ENCODE peak calls at places on chromosome 11, in nine cellular contexts. One of them, this sample, is unnamed.

GRCh38 chr11:102139081-102139498 is 28.8 kb downstream of the YAP1 start:
- DNase-seq in dorsolateral prefrontal cortex: no peak
- DNase-seq in upper lobe of right lung: no peak
- DNase-seq in tibial nerve: no peak
- DNase-seq in astrocyte of the spinal cord: peak
- DNase-seq in fibroblast of villous mesenchyme: peak
- DNase-seq in left ventricle myocardium inferior: no peak
- DNase-seq in fibroblast of mammary gland: peak
- DNase-seq in right atrium auricular region: no peak
- DNase-seq in this sample: peak

GRCh38 chr11:2781413-2782274 is 81.8 kb upstream of the KCNQ1OT1 start:
- DNase-seq in dorsolateral prefrontal cortex: peak
- DNase-seq in upper lobe of right lung: peak
- DNase-seq in tibial nerve: no peak
- DNase-seq in astrocyte of the spinal cord: peak
- DNase-seq in fibroblast of villous mesenchyme: peak
- DNase-seq in left ventricle myocardium inferior: peak
- DNase-seq in fibroblast of mammary gland: no peak
- DNase-seq in right atrium auricular region: peak
- DNase-seq in this sample: no peak

GRCh38 chr11:78034623-78035022 is 11.5 kb upstream of the KCTD14 start:
- DNase-seq in dorsolateral prefrontal cortex: no peak
- DNase-seq in upper lobe of right lung: no peak
- DNase-seq in tibial nerve: no peak
- DNase-seq in astrocyte of the spinal cord: no peak
- DNase-seq in fibroblast of villous mesenchyme: no peak
- DNase-seq in left ventricle myocardium inferior: no peak
- DNase-seq in fibroblast of mammary gland: no peak
- DNase-seq in right atrium auricular region: no peak
- DNase-seq in this sample: no peak

GRCh38 chr11:88552377-88553029 is 215.0 kb upstream of the CTSC start:
- DNase-seq in dorsolateral prefrontal cortex: no peak
- DNase-seq in upper lobe of right lung: peak
- DNase-seq in tibial nerve: no peak
- DNase-seq in astrocyte of the spinal cord: no peak
- DNase-seq in fibroblast of villous mesenchyme: peak
- DNase-seq in left ventricle myocardium inferior: no peak
- DNase-seq in fibroblast of mammary gland: peak
- DNase-seq in right atrium auricular region: no peak
- DNase-seq in this sample: peak

GRCh38 chr11:133081730-133082452 is 450.4 kb downstream of the OPCML start:
- DNase-seq in dorsolateral prefrontal cortex: no peak
- DNase-seq in upper lobe of right lung: no peak
- DNase-seq in tibial nerve: no peak
- DNase-seq in astrocyte of the spinal cord: no peak
- DNase-seq in fibroblast of villous mesenchyme: no peak
- DNase-seq in left ventricle myocardium inferior: no peak
- DNase-seq in fibroblast of mammary gland: no peak
- DNase-seq in right atrium auricular region: no peak
- DNase-seq in this sample: no peak

GRCh38 chr11:40125054-40125453 is 1334.4 kb downstream of the LRRC4C start:
- DNase-seq in dorsolateral prefrontal cortex: no peak
- DNase-seq in upper lobe of right lung: no peak
- DNase-seq in tibial nerve: no peak
- DNase-seq in astrocyte of the spinal cord: no peak
- DNase-seq in fibroblast of villous mesenchyme: no peak
- DNase-seq in left ventricle myocardium inferior: no peak
- DNase-seq in fibroblast of mammary gland: no peak
- DNase-seq in right atrium auricular region: no peak
- DNase-seq in this sample: no peak

GRCh38 chr11:93221539-93221938 is 23.7 kb upstream of the SLC36A4 start:
- DNase-seq in dorsolateral prefrontal cortex: no peak
- DNase-seq in upper lobe of right lung: no peak
- DNase-seq in tibial nerve: no peak
- DNase-seq in astrocyte of the spinal cord: no peak
- DNase-seq in fibroblast of villous mesenchyme: no peak
- DNase-seq in left ventricle myocardium inferior: no peak
- DNase-seq in fibroblast of mammary gland: no peak
- DNase-seq in right atrium auricular region: no peak
- DNase-seq in this sample: no peak

GRCh38 chr11:133692371-133692770 is 152.9 kb downstream of the SPATA19 start:
- DNase-seq in dorsolateral prefrontal cortex: peak
- DNase-seq in upper lobe of right lung: no peak
- DNase-seq in tibial nerve: no peak
- DNase-seq in astrocyte of the spinal cord: no peak
- DNase-seq in fibroblast of villous mesenchyme: no peak
- DNase-seq in left ventricle myocardium inferior: no peak
- DNase-seq in fibroblast of mammary gland: no peak
- DNase-seq in right atrium auricular region: no peak
- DNase-seq in this sample: no peak

GRCh38 chr11:17351171-17351509 is 460 bp upstream of the NCR3LG1 start:
- DNase-seq in dorsolateral prefrontal cortex: no peak
- DNase-seq in upper lobe of right lung: no peak
- DNase-seq in tibial nerve: no peak
- DNase-seq in astrocyte of the spinal cord: no peak
- DNase-seq in fibroblast of villous mesenchyme: no peak
- DNase-seq in left ventricle myocardium inferior: no peak
- DNase-seq in fibroblast of mammary gland: no peak
- DNase-seq in right atrium auricular region: no peak
- DNase-seq in this sample: no peak

GRCh38 chr11:62614275-62614674 is 1.2 kb downstream of the ROM1 start:
- DNase-seq in dorsolateral prefrontal cortex: no peak
- DNase-seq in upper lobe of right lung: no peak
- DNase-seq in tibial nerve: no peak
- DNase-seq in astrocyte of the spinal cord: no peak
- DNase-seq in fibroblast of villous mesenchyme: no peak
- DNase-seq in left ventricle myocardium inferior: no peak
- DNase-seq in fibroblast of mammary gland: no peak
- DNase-seq in right atrium auricular region: no peak
- DNase-seq in this sample: no peak

GRCh38 chr11:35039076-35039475 is 99.9 kb upstream of the CD44 start:
- DNase-seq in dorsolateral prefrontal cortex: no peak
- DNase-seq in upper lobe of right lung: no peak
- DNase-seq in tibial nerve: no peak
- DNase-seq in astrocyte of the spinal cord: no peak
- DNase-seq in fibroblast of villous mesenchyme: peak
- DNase-seq in left ventricle myocardium inferior: no peak
- DNase-seq in fibroblast of mammary gland: peak
- DNase-seq in right atrium auricular region: no peak
- DNase-seq in this sample: no peak

GRCh38 chr11:10441021-10441523 is 14.0 kb upstream of the AMPD3 start:
- DNase-seq in dorsolateral prefrontal cortex: no peak
- DNase-seq in upper lobe of right lung: no peak
- DNase-seq in tibial nerve: no peak
- DNase-seq in astrocyte of the spinal cord: peak
- DNase-seq in fibroblast of villous mesenchyme: no peak
- DNase-seq in left ventricle myocardium inferior: no peak
- DNase-seq in fibroblast of mammary gland: no peak
- DNase-seq in right atrium auricular region: no peak
- DNase-seq in this sample: no peak

GRCh38 chr11:3202305-3202704 is 16.3 kb downstream of the MRGPRG start:
- DNase-seq in dorsolateral prefrontal cortex: no peak
- DNase-seq in upper lobe of right lung: no peak
- DNase-seq in tibial nerve: no peak
- DNase-seq in astrocyte of the spinal cord: no peak
- DNase-seq in fibroblast of villous mesenchyme: no peak
- DNase-seq in left ventricle myocardium inferior: peak
- DNase-seq in fibroblast of mammary gland: no peak
- DNase-seq in right atrium auricular region: no peak
- DNase-seq in this sample: no peak

GRCh38 chr11:115806056-115806455 is 301.8 kb upstream of the CADM1 start:
- DNase-seq in dorsolateral prefrontal cortex: no peak
- DNase-seq in upper lobe of right lung: no peak
- DNase-seq in tibial nerve: no peak
- DNase-seq in astrocyte of the spinal cord: no peak
- DNase-seq in fibroblast of villous mesenchyme: no peak
- DNase-seq in left ventricle myocardium inferior: no peak
- DNase-seq in fibroblast of mammary gland: no peak
- DNase-seq in right atrium auricular region: no peak
- DNase-seq in this sample: no peak

GRCh38 chr11:76577199-76577920 is 93.2 kb downstream of the LRRC32 start:
- DNase-seq in dorsolateral prefrontal cortex: no peak
- DNase-seq in upper lobe of right lung: peak
- DNase-seq in tibial nerve: no peak
- DNase-seq in astrocyte of the spinal cord: peak
- DNase-seq in fibroblast of villous mesenchyme: peak
- DNase-seq in left ventricle myocardium inferior: peak
- DNase-seq in fibroblast of mammary gland: no peak
- DNase-seq in right atrium auricular region: no peak
- DNase-seq in this sample: peak

GRCh38 chr11:83571301-83571700 is 285.1 kb upstream of the CCDC90B start:
- DNase-seq in dorsolateral prefrontal cortex: no peak
- DNase-seq in upper lobe of right lung: no peak
- DNase-seq in tibial nerve: no peak
- DNase-seq in astrocyte of the spinal cord: no peak
- DNase-seq in fibroblast of villous mesenchyme: peak
- DNase-seq in left ventricle myocardium inferior: no peak
- DNase-seq in fibroblast of mammary gland: peak
- DNase-seq in right atrium auricular region: no peak
- DNase-seq in this sample: peak

GRCh38 chr11:106446961-106447360 is 369.5 kb downstream of the AASDHPPT start:
- DNase-seq in dorsolateral prefrontal cortex: peak
- DNase-seq in upper lobe of right lung: no peak
- DNase-seq in tibial nerve: no peak
- DNase-seq in astrocyte of the spinal cord: no peak
- DNase-seq in fibroblast of villous mesenchyme: peak
- DNase-seq in left ventricle myocardium inferior: no peak
- DNase-seq in fibroblast of mammary gland: no peak
- DNase-seq in right atrium auricular region: no peak
- DNase-seq in this sample: no peak

GRCh38 chr11:123429851-123430735 is at the start of gene GRAMD1B:
- DNase-seq in dorsolateral prefrontal cortex: no peak
- DNase-seq in upper lobe of right lung: peak
- DNase-seq in tibial nerve: no peak
- DNase-seq in astrocyte of the spinal cord: peak
- DNase-seq in fibroblast of villous mesenchyme: peak
- DNase-seq in left ventricle myocardium inferior: peak
- DNase-seq in fibroblast of mammary gland: peak
- DNase-seq in right atrium auricular region: no peak
- DNase-seq in this sample: peak
- TF ChIP-seq CTCF in dorsolateral prefrontal cortex: no peak
- TF ChIP-seq CTCF in upper lobe of right lung: peak
- TF ChIP-seq CTCF in tibial nerve: no peak
- TF ChIP-seq CTCF in astrocyte of the spinal cord: peak
- TF ChIP-seq CTCF in fibroblast of villous mesenchyme: no peak
- TF ChIP-seq CTCF in left ventricle myocardium inferior: peak
- TF ChIP-seq CTCF in fibroblast of mammary gland: no peak
- TF ChIP-seq CTCF in right atrium auricular region: no peak
- TF ChIP-seq CTCF in this sample: peak

DNA sequence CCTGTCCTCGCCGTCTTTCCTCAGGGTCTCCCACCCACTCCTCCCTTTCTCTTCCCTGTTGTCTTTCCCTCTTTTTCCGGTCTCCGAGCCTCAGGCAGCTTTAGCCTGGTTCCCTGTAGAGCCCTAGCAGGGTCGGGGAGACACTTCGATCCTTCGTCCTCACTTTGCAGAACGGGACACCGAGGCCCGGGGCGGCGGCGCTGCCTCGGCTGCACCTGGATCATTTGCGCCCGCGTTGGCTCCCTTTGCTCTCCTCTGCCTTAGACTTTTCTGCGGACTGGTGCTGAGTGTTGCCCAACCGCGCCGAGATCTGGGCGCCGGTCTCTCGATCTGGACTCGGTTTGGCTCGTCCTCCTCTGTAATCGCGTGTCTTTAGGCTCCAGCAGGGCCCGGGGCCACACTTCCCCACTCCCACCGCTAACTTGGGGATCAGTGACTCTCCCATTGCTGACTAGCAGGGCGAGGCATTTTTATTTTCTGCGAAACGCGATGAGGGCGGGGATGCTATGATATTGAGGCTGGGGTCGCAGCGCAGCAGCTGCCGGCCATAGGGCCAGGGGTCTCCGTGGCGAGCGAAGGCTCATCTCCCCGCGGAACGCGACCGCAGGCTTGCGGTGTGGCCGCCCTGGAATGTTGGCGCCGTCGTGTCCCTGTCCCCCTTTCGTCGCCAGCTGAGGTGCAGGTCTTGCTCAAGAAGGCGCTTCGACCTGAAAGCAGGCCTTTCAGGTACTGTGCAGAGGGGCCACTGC is 1.6 kb upstream of the E2F8 start:
- DNase-seq in dorsolateral prefrontal cortex: no peak
- DNase-seq in upper lobe of right lung: no peak
- DNase-seq in tibial nerve: no peak
- DNase-seq in astrocyte of the spinal cord: no peak
- DNase-seq in fibroblast of villous mesenchyme: no peak
- DNase-seq in left ventricle myocardium inferior: no peak
- DNase-seq in fibroblast of mammary gland: no peak
- DNase-seq in right atrium auricular region: no peak
- DNase-seq in this sample: no peak
- H3K4me3 ChIP-seq in dorsolateral prefrontal cortex: no peak
- H3K4me3 ChIP-seq in upper lobe of right lung: peak
- H3K4me3 ChIP-seq in tibial nerve: peak
- H3K4me3 ChIP-seq in astrocyte of the spinal cord: peak
- H3K4me3 ChIP-seq in fibroblast of villous mesenchyme: peak
- H3K4me3 ChIP-seq in left ventricle myocardium inferior: peak
- H3K4me3 ChIP-seq in fibroblast of mammary gland: peak
- H3K4me3 ChIP-seq in right atrium auricular region: peak
- H3K4me3 ChIP-seq in this sample: peak

GRCh38 chr11:110447897-110448522 is 18.3 kb downstream of the FDX1 start:
- DNase-seq in dorsolateral prefrontal cortex: no peak
- DNase-seq in upper lobe of right lung: no peak
- DNase-seq in tibial nerve: no peak
- DNase-seq in astrocyte of the spinal cord: no peak
- DNase-seq in fibroblast of villous mesenchyme: no peak
- DNase-seq in left ventricle myocardium inferior: no peak
- DNase-seq in fibroblast of mammary gland: no peak
- DNase-seq in right atrium auricular region: no peak
- DNase-seq in this sample: peak
- TF ChIP-seq CTCF in dorsolateral prefrontal cortex: peak
- TF ChIP-seq CTCF in upper lobe of right lung: peak
- TF ChIP-seq CTCF in tibial nerve: peak
- TF ChIP-seq CTCF in astrocyte of the spinal cord: peak
- TF ChIP-seq CTCF in fibroblast of villous mesenchyme: peak
- TF ChIP-seq CTCF in left ventricle myocardium inferior: peak
- TF ChIP-seq CTCF in fibroblast of mammary gland: peak
- TF ChIP-seq CTCF in right atrium auricular region: peak
- TF ChIP-seq CTCF in this sample: peak

GRCh38 chr11:59875856-59876519 is 2.6 kb upstream of the OOSP3 start:
- DNase-seq in dorsolateral prefrontal cortex: no peak
- DNase-seq in upper lobe of right lung: no peak
- DNase-seq in tibial nerve: no peak
- DNase-seq in astrocyte of the spinal cord: no peak
- DNase-seq in fibroblast of villous mesenchyme: no peak
- DNase-seq in left ventricle myocardium inferior: no peak
- DNase-seq in fibroblast of mammary gland: no peak
- DNase-seq in right atrium auricular region: no peak
- DNase-seq in this sample: no peak

GRCh38 chr11:59883597-59883996 is 5.0 kb downstream of the OOSP3 start:
- DNase-seq in dorsolateral prefrontal cortex: no peak
- DNase-seq in upper lobe of right lung: no peak
- DNase-seq in tibial nerve: no peak
- DNase-seq in astrocyte of the spinal cord: no peak
- DNase-seq in fibroblast of villous mesenchyme: no peak
- DNase-seq in left ventricle myocardium inferior: no peak
- DNase-seq in fibroblast of mammary gland: no peak
- DNase-seq in right atrium auricular region: no peak
- DNase-seq in this sample: no peak

GRCh38 chr11:59878482-59878881 is at the start of gene OOSP3:
- DNase-seq in dorsolateral prefrontal cortex: no peak
- DNase-seq in upper lobe of right lung: no peak
- DNase-seq in tibial nerve: no peak
- DNase-seq in astrocyte of the spinal cord: no peak
- DNase-seq in fibroblast of villous mesenchyme: no peak
- DNase-seq in left ventricle myocardium inferior: no peak
- DNase-seq in fibroblast of mammary gland: no peak
- DNase-seq in right atrium auricular region: no peak
- DNase-seq in this sample: no peak

GRCh38 chr11:59879534-59879933 is 952 bp downstream of the OOSP3 start:
- DNase-seq in dorsolateral prefrontal cortex: no peak
- DNase-seq in upper lobe of right lung: no peak
- DNase-seq in tibial nerve: no peak
- DNase-seq in astrocyte of the spinal cord: no peak
- DNase-seq in fibroblast of villous mesenchyme: no peak
- DNase-seq in left ventricle myocardium inferior: no peak
- DNase-seq in fibroblast of mammary gland: no peak
- DNase-seq in right atrium auricular region: no peak
- DNase-seq in this sample: no peak
- H3K4me3 ChIP-seq in dorsolateral prefrontal cortex: no peak
- H3K4me3 ChIP-seq in upper lobe of right lung: no peak
- H3K4me3 ChIP-seq in tibial nerve: no peak
- H3K4me3 ChIP-seq in astrocyte of the spinal cord: no peak
- H3K4me3 ChIP-seq in fibroblast of villous mesenchyme: no peak
- H3K4me3 ChIP-seq in left ventricle myocardium inferior: no peak
- H3K4me3 ChIP-seq in fibroblast of mammary gland: no peak
- H3K4me3 ChIP-seq in right atrium auricular region: no peak
- H3K4me3 ChIP-seq in this sample: no peak